ENCODE peak calls at places on chromosomes 12 and 14, in five cellular contexts. O, T, H, D and N are unnamed samples.

GRCh38 chr12:107145397-107145796 is 52.0 kb upstream of the CRY1 start:
- DNase-seq in O (no peak), T (peak), H (no peak), D (no peak), N (no peak)

GRCh38 chr14:74841230-74842207 is 34.4 kb downstream of the PROX2 start:
- DNase-seq in O (no peak), T (no peak), H (no peak), D (no peak), N (no peak)

GRCh38 chr14:57058319-57058718 is 210.4 kb downstream of the EXOC5 start:
- DNase-seq in O (no peak), T (no peak), H (no peak), D (no peak), N (no peak)

GRCh38 chr14:61397607-61398006 is 76.2 kb downstream of the PRKCH start:
- DNase-seq in O (no peak), T (no peak), H (no peak), D (no peak), N (no peak)

GRCh38 chr14:101019974-101020710 is 116.6 kb upstream of the RTL1 start:
- DNase-seq in O (peak), T (no peak), H (no peak), D (peak), N (no peak)

GRCh38 chr12:108689314-108690190 is 41.8 kb downstream of the CORO1C start:
- DNase-seq in O (no peak), T (peak), H (peak), D (no peak), N (peak)

GRCh38 chr12:13727707-13728147 is 253.7 kb downstream of the GRIN2B start:
- DNase-seq in O (no peak), T (no peak), H (no peak), D (no peak), N (no peak)

GRCh38 chr12:132312516-132312915 is 16.9 kb downstream of the GALNT9 start:
- DNase-seq in O (no peak), T (no peak), H (peak), D (no peak), N (no peak)

GRCh38 chr12:5260086-5260485 is 171.8 kb upstream of the NTF3 start:
- DNase-seq in O (no peak), T (no peak), H (no peak), D (no peak), N (no peak)

GRCh38 chr12:122730215-122731014 is at the start of gene HCAR1:
- DNase-seq in O (no peak), T (peak), H (no peak), D (no peak), N (no peak)

GRCh38 chr12:86233126-86233525 is 23.1 kb downstream of the MGAT4C start:
- DNase-seq in O (no peak), T (no peak), H (no peak), D (no peak), N (no peak)

GRCh38 chr12:22180699-22181098 is 134.7 kb downstream of the CMAS start:
- DNase-seq in O (no peak), T (no peak), H (no peak), D (no peak), N (no peak)

GRCh38 chr14:42174357-42174756 is 567.7 kb downstream of the LRFN5 start:
- DNase-seq in O (no peak), T (no peak), H (no peak), D (no peak), N (no peak)

GRCh38 chr14:57933363-57933762 is 67.5 kb upstream of the SLC35F4 start:
- DNase-seq in O (no peak), T (no peak), H (no peak), D (no peak), N (no peak)

GRCh38 chr14:49505026-49505766 is 81.0 kb downstream of the RPS29 start:
- DNase-seq in O (no peak), T (no peak), H (no peak), D (no peak), N (no peak)

GRCh38 chr12:122878780-122879612 is 16.9 kb downstream of the VPS37B start:
- DNase-seq in O (no peak), T (no peak), H (no peak), D (no peak), N (no peak)

GRCh38 chr12:104276192-104277131 is 27.1 kb upstream of the EID3 start:
- DNase-seq in O (no peak), T (no peak), H (no peak), D (no peak), N (no peak)

GRCh38 chr14:54447231-54447692 is 6.1 kb upstream of the CNIH1 start:
- DNase-seq in O (no peak), T (peak), H (no peak), D (no peak), N (no peak)

GRCh38 chr12:49543914-49544815 is 5.3 kb downstream of the KCNH3 start:
- DNase-seq in O (peak), T (no peak), H (no peak), D (no peak), N (no peak)

GRCh38 chr14:96285667-96286066 is 29.7 kb downstream of the BDKRB1 start:
- DNase-seq in O (peak), T (peak), H (peak), D (peak), N (no peak)

GRCh38 chr12:53063708-53064612 is 14.1 kb downstream of the TNS2 start:
- DNase-seq in O (peak), T (peak), H (peak), D (peak), N (no peak)

GRCh38 chr14:69263364-69263763 is 3.4 kb downstream of the GALNT16 start:
- DNase-seq in O (peak), T (peak), H (peak), D (peak), N (no peak)

GRCh38 chr12:57609091-57609780 is 2.0 kb upstream of the ARHGEF25 start:
- DNase-seq in O (no peak), T (no peak), H (no peak), D (peak), N (no peak)

GRCh38 chr12:53217049-53217929 is 10.2 kb upstream of the ITGB7 start:
- DNase-seq in O (peak), T (peak), H (no peak), D (no peak), N (no peak)

GRCh38 chr14:55028066-55028465 is 1.0 kb downstream of the SOCS4 start:
- DNase-seq in O (no peak), T (no peak), H (no peak), D (no peak), N (no peak)

GRCh38 chr12:92292016-92292415 is 146.4 kb upstream of the BTG1 start:
- DNase-seq in O (no peak), T (peak), H (no peak), D (no peak), N (no peak)